ENCODE peak calls at places on chromosome 17, in nine cellular contexts. One of them, this sample, is unnamed.
A peak's percentile ranks its signal among the peaks of the same experiment; 100 is the strongest.

GRCh38 chr17:2965621-2966275 is 97.7 kb downstream of the OR1D5 start:
- DNase-seq in NCI-H1417: no peak
- DNase-seq in SK-N-DZ: no peak
- DNase-seq in cardiac muscle cell: peak; percentile 22
- DNase-seq in NCI-H460: no peak
- DNase-seq in ACHN: peak; percentile 25
- DNase-seq in NCI-H1694 treated with DMSO at 0.1 percent for 48 hours: no peak
- DNase-seq in activated CD4-positive, CD25-positive, alpha-beta regulatory T cell treated with anti-CD3 and anti-CD28 coated beads, Interleukin-2, amount 50 U/mL, for 16 hours: no peak
- DNase-seq in iris pigment epithelial cell: peak; percentile 59
- DNase-seq in this sample: peak; percentile 76

GRCh38 chr17:19021622-19022083 is 17.1 kb upstream of the FAM83G start:
- DNase-seq in NCI-H1417: no peak
- DNase-seq in SK-N-DZ: no peak
- DNase-seq in cardiac muscle cell: no peak
- DNase-seq in NCI-H460: no peak
- DNase-seq in ACHN: peak; percentile 21
- DNase-seq in NCI-H1694 treated with DMSO at 0.1 percent for 48 hours: no peak
- DNase-seq in activated CD4-positive, CD25-positive, alpha-beta regulatory T cell treated with anti-CD3 and anti-CD28 coated beads, Interleukin-2, amount 50 U/mL, for 16 hours: no peak
- DNase-seq in iris pigment epithelial cell: no peak
- DNase-seq in this sample: no peak

GRCh38 chr17:18002171-18002570 is 29.5 kb downstream of the DRC3 start:
- DNase-seq in NCI-H1417: no peak
- DNase-seq in SK-N-DZ: no peak
- DNase-seq in cardiac muscle cell: no peak
- DNase-seq in NCI-H460: no peak
- DNase-seq in ACHN: no peak
- DNase-seq in NCI-H1694 treated with DMSO at 0.1 percent for 48 hours: peak; percentile 56
- DNase-seq in activated CD4-positive, CD25-positive, alpha-beta regulatory T cell treated with anti-CD3 and anti-CD28 coated beads, Interleukin-2, amount 50 U/mL, for 16 hours: no peak
- DNase-seq in iris pigment epithelial cell: no peak
- DNase-seq in this sample: peak; percentile 7

GRCh38 chr17:45240905-45241314 is 19.2 kb downstream of the FMNL1 start:
- DNase-seq in NCI-H1417: no peak
- DNase-seq in SK-N-DZ: no peak
- DNase-seq in cardiac muscle cell: no peak
- DNase-seq in NCI-H460: no peak
- DNase-seq in ACHN: no peak
- DNase-seq in NCI-H1694 treated with DMSO at 0.1 percent for 48 hours: no peak
- DNase-seq in activated CD4-positive, CD25-positive, alpha-beta regulatory T cell treated with anti-CD3 and anti-CD28 coated beads, Interleukin-2, amount 50 U/mL, for 16 hours: no peak
- DNase-seq in iris pigment epithelial cell: no peak
- DNase-seq in this sample: no peak

GRCh38 chr17:42153919-42154491 is 784 bp downstream of the RAB5C start:
- DNase-seq in NCI-H1417: peak; percentile 44
- DNase-seq in SK-N-DZ: no peak
- DNase-seq in cardiac muscle cell: no peak
- DNase-seq in NCI-H460: no peak
- DNase-seq in ACHN: peak; percentile 33
- DNase-seq in NCI-H1694 treated with DMSO at 0.1 percent for 48 hours: no peak
- DNase-seq in activated CD4-positive, CD25-positive, alpha-beta regulatory T cell treated with anti-CD3 and anti-CD28 coated beads, Interleukin-2, amount 50 U/mL, for 16 hours: no peak
- DNase-seq in iris pigment epithelial cell: peak; percentile 49
- DNase-seq in this sample: peak; percentile 15

GRCh38 chr17:80859004-80859941 is 132.4 kb upstream of the CHMP6 start:
- DNase-seq in NCI-H1417: no peak
- DNase-seq in SK-N-DZ: no peak
- DNase-seq in cardiac muscle cell: peak; percentile 21
- DNase-seq in NCI-H460: no peak
- DNase-seq in ACHN: peak; percentile 95
- DNase-seq in NCI-H1694 treated with DMSO at 0.1 percent for 48 hours: peak; percentile 57
- DNase-seq in activated CD4-positive, CD25-positive, alpha-beta regulatory T cell treated with anti-CD3 and anti-CD28 coated beads, Interleukin-2, amount 50 U/mL, for 16 hours: no peak
- DNase-seq in iris pigment epithelial cell: peak; percentile 85
- DNase-seq in this sample: peak; percentile 77

GRCh38 chr17:273994-274832 is 78.4 kb downstream of the RPH3AL start:
- DNase-seq in NCI-H1417: no peak
- DNase-seq in SK-N-DZ: no peak
- DNase-seq in cardiac muscle cell: no peak
- DNase-seq in NCI-H460: no peak
- DNase-seq in ACHN: no peak
- DNase-seq in NCI-H1694 treated with DMSO at 0.1 percent for 48 hours: no peak
- DNase-seq in activated CD4-positive, CD25-positive, alpha-beta regulatory T cell treated with anti-CD3 and anti-CD28 coated beads, Interleukin-2, amount 50 U/mL, for 16 hours: no peak
- DNase-seq in iris pigment epithelial cell: no peak
- DNase-seq in this sample: no peak

GRCh38 chr17:43627657-43628650 is 33.8 kb downstream of the MEOX1 start:
- DNase-seq in NCI-H1417: no peak
- DNase-seq in SK-N-DZ: no peak
- DNase-seq in cardiac muscle cell: peak; percentile 22
- DNase-seq in NCI-H460: no peak
- DNase-seq in ACHN: no peak
- DNase-seq in NCI-H1694 treated with DMSO at 0.1 percent for 48 hours: no peak
- DNase-seq in activated CD4-positive, CD25-positive, alpha-beta regulatory T cell treated with anti-CD3 and anti-CD28 coated beads, Interleukin-2, amount 50 U/mL, for 16 hours: no peak
- DNase-seq in iris pigment epithelial cell: no peak
- DNase-seq in this sample: no peak

GRCh38 chr17:7814969-7815368 is 19.0 kb upstream of the KDM6B start:
- DNase-seq in NCI-H1417: no peak
- DNase-seq in SK-N-DZ: no peak
- DNase-seq in cardiac muscle cell: no peak
- DNase-seq in NCI-H460: no peak
- DNase-seq in ACHN: no peak
- DNase-seq in NCI-H1694 treated with DMSO at 0.1 percent for 48 hours: no peak
- DNase-seq in activated CD4-positive, CD25-positive, alpha-beta regulatory T cell treated with anti-CD3 and anti-CD28 coated beads, Interleukin-2, amount 50 U/mL, for 16 hours: no peak
- DNase-seq in iris pigment epithelial cell: no peak
- DNase-seq in this sample: no peak

GRCh38 chr17:33369149-33369548 is 76.1 kb upstream of the ASIC2 start:
- DNase-seq in NCI-H1417: no peak
- DNase-seq in SK-N-DZ: no peak
- DNase-seq in cardiac muscle cell: no peak
- DNase-seq in NCI-H460: no peak
- DNase-seq in ACHN: no peak
- DNase-seq in NCI-H1694 treated with DMSO at 0.1 percent for 48 hours: no peak
- DNase-seq in activated CD4-positive, CD25-positive, alpha-beta regulatory T cell treated with anti-CD3 and anti-CD28 coated beads, Interleukin-2, amount 50 U/mL, for 16 hours: no peak
- DNase-seq in iris pigment epithelial cell: no peak
- DNase-seq in this sample: peak; percentile 19

GRCh38 chr17:55172612-55173011 is 92.1 kb upstream of the HLF start:
- DNase-seq in NCI-H1417: no peak
- DNase-seq in SK-N-DZ: no peak
- DNase-seq in cardiac muscle cell: no peak
- DNase-seq in NCI-H460: no peak
- DNase-seq in ACHN: no peak
- DNase-seq in NCI-H1694 treated with DMSO at 0.1 percent for 48 hours: no peak
- DNase-seq in activated CD4-positive, CD25-positive, alpha-beta regulatory T cell treated with anti-CD3 and anti-CD28 coated beads, Interleukin-2, amount 50 U/mL, for 16 hours: no peak
- DNase-seq in iris pigment epithelial cell: no peak
- DNase-seq in this sample: peak; percentile 96

GRCh38 chr17:37476431-37477130 is 13.1 kb upstream of the DUSP14 start:
- DNase-seq in NCI-H1417: no peak
- DNase-seq in SK-N-DZ: peak; percentile 57
- DNase-seq in cardiac muscle cell: no peak
- DNase-seq in NCI-H460: no peak
- DNase-seq in ACHN: no peak
- DNase-seq in NCI-H1694 treated with DMSO at 0.1 percent for 48 hours: peak; percentile 97
- DNase-seq in activated CD4-positive, CD25-positive, alpha-beta regulatory T cell treated with anti-CD3 and anti-CD28 coated beads, Interleukin-2, amount 50 U/mL, for 16 hours: no peak
- DNase-seq in iris pigment epithelial cell: peak; percentile 34
- DNase-seq in this sample: peak; percentile 78

GRCh38 chr17:38476549-38476948 is 48.3 kb downstream of the ARHGAP23 start:
- DNase-seq in NCI-H1417: no peak
- DNase-seq in SK-N-DZ: no peak
- DNase-seq in cardiac muscle cell: no peak
- DNase-seq in NCI-H460: no peak
- DNase-seq in ACHN: no peak
- DNase-seq in NCI-H1694 treated with DMSO at 0.1 percent for 48 hours: no peak
- DNase-seq in activated CD4-positive, CD25-positive, alpha-beta regulatory T cell treated with anti-CD3 and anti-CD28 coated beads, Interleukin-2, amount 50 U/mL, for 16 hours: no peak
- DNase-seq in iris pigment epithelial cell: peak; percentile 25
- DNase-seq in this sample: no peak

GRCh38 chr17:73293480-73293911 is 18.3 kb downstream of the CDC42EP4 start:
- DNase-seq in NCI-H1417: no peak
- DNase-seq in SK-N-DZ: no peak
- DNase-seq in cardiac muscle cell: no peak
- DNase-seq in NCI-H460: no peak
- DNase-seq in ACHN: peak; percentile 93
- DNase-seq in NCI-H1694 treated with DMSO at 0.1 percent for 48 hours: no peak
- DNase-seq in activated CD4-positive, CD25-positive, alpha-beta regulatory T cell treated with anti-CD3 and anti-CD28 coated beads, Interleukin-2, amount 50 U/mL, for 16 hours: no peak
- DNase-seq in iris pigment epithelial cell: peak; percentile 75
- DNase-seq in this sample: peak; percentile 75

GRCh38 chr17:73104450-73104849 is 12.0 kb upstream of the SLC39A11 start:
- DNase-seq in NCI-H1417: no peak
- DNase-seq in SK-N-DZ: no peak
- DNase-seq in cardiac muscle cell: no peak
- DNase-seq in NCI-H460: no peak
- DNase-seq in ACHN: no peak
- DNase-seq in NCI-H1694 treated with DMSO at 0.1 percent for 48 hours: no peak
- DNase-seq in activated CD4-positive, CD25-positive, alpha-beta regulatory T cell treated with anti-CD3 and anti-CD28 coated beads, Interleukin-2, amount 50 U/mL, for 16 hours: no peak
- DNase-seq in iris pigment epithelial cell: no peak
- DNase-seq in this sample: no peak

GRCh38 chr17:6560496-6560895 is 4.1 kb upstream of the PITPNM3 start:
- DNase-seq in NCI-H1417: no peak
- DNase-seq in SK-N-DZ: no peak
- DNase-seq in cardiac muscle cell: no peak
- DNase-seq in NCI-H460: no peak
- DNase-seq in ACHN: no peak
- DNase-seq in NCI-H1694 treated with DMSO at 0.1 percent for 48 hours: no peak
- DNase-seq in activated CD4-positive, CD25-positive, alpha-beta regulatory T cell treated with anti-CD3 and anti-CD28 coated beads, Interleukin-2, amount 50 U/mL, for 16 hours: no peak
- DNase-seq in iris pigment epithelial cell: no peak
- DNase-seq in this sample: no peak

GRCh38 chr17:51015145-51015558 is 105.5 kb downstream of the SPAG9 start:
- DNase-seq in NCI-H1417: peak; percentile 53
- DNase-seq in SK-N-DZ: no peak
- DNase-seq in cardiac muscle cell: no peak
- DNase-seq in NCI-H460: no peak
- DNase-seq in ACHN: no peak
- DNase-seq in NCI-H1694 treated with DMSO at 0.1 percent for 48 hours: peak; percentile 66
- DNase-seq in activated CD4-positive, CD25-positive, alpha-beta regulatory T cell treated with anti-CD3 and anti-CD28 coated beads, Interleukin-2, amount 50 U/mL, for 16 hours: no peak
- DNase-seq in iris pigment epithelial cell: peak; percentile 23
- DNase-seq in this sample: no peak

GRCh38 chr17:4433515-4434031 is at the start of gene SPNS3:
- DNase-seq in NCI-H1417: no peak
- DNase-seq in SK-N-DZ: no peak
- DNase-seq in cardiac muscle cell: no peak
- DNase-seq in NCI-H460: no peak
- DNase-seq in ACHN: no peak
- DNase-seq in NCI-H1694 treated with DMSO at 0.1 percent for 48 hours: no peak
- DNase-seq in activated CD4-positive, CD25-positive, alpha-beta regulatory T cell treated with anti-CD3 and anti-CD28 coated beads, Interleukin-2, amount 50 U/mL, for 16 hours: no peak
- DNase-seq in iris pigment epithelial cell: no peak
- DNase-seq in this sample: no peak

GRCh38 chr17:73138541-73139138 is 26.2 kb upstream of the SSTR2 start:
- DNase-seq in NCI-H1417: peak; percentile 54
- DNase-seq in SK-N-DZ: no peak
- DNase-seq in cardiac muscle cell: peak; percentile 20
- DNase-seq in NCI-H460: no peak
- DNase-seq in ACHN: no peak
- DNase-seq in NCI-H1694 treated with DMSO at 0.1 percent for 48 hours: peak; percentile 23
- DNase-seq in activated CD4-positive, CD25-positive, alpha-beta regulatory T cell treated with anti-CD3 and anti-CD28 coated beads, Interleukin-2, amount 50 U/mL, for 16 hours: no peak
- DNase-seq in iris pigment epithelial cell: no peak
- DNase-seq in this sample: no peak

GRCh38 chr17:8226536-8227237 is 16.3 kb upstream of the AURKB start:
- DNase-seq in NCI-H1417: no peak
- DNase-seq in SK-N-DZ: peak; percentile 85
- DNase-seq in cardiac muscle cell: peak; percentile 80
- DNase-seq in NCI-H460: peak; percentile 95
- DNase-seq in ACHN: peak; percentile 94
- DNase-seq in NCI-H1694 treated with DMSO at 0.1 percent for 48 hours: peak; percentile 96
- DNase-seq in activated CD4-positive, CD25-positive, alpha-beta regulatory T cell treated with anti-CD3 and anti-CD28 coated beads, Interleukin-2, amount 50 U/mL, for 16 hours: no peak
- DNase-seq in iris pigment epithelial cell: peak; percentile 84
- DNase-seq in this sample: peak; percentile 83

GRCh38 chr17:74858672-74859438 is 830 bp downstream of the GRIN2C start:
- DNase-seq in NCI-H1417: no peak
- DNase-seq in SK-N-DZ: no peak
- DNase-seq in cardiac muscle cell: no peak
- DNase-seq in NCI-H460: no peak
- DNase-seq in ACHN: no peak
- DNase-seq in NCI-H1694 treated with DMSO at 0.1 percent for 48 hours: no peak
- DNase-seq in activated CD4-positive, CD25-positive, alpha-beta regulatory T cell treated with anti-CD3 and anti-CD28 coated beads, Interleukin-2, amount 50 U/mL, for 16 hours: no peak
- DNase-seq in iris pigment epithelial cell: no peak
- DNase-seq in this sample: no peak

GRCh38 chr17:12438813-12439586 is 226.7 kb upstream of the MYOCD start:
- DNase-seq in NCI-H1417: no peak
- DNase-seq in SK-N-DZ: peak; percentile 55
- DNase-seq in cardiac muscle cell: no peak
- DNase-seq in NCI-H460: no peak
- DNase-seq in ACHN: no peak
- DNase-seq in NCI-H1694 treated with DMSO at 0.1 percent for 48 hours: no peak
- DNase-seq in activated CD4-positive, CD25-positive, alpha-beta regulatory T cell treated with anti-CD3 and anti-CD28 coated beads, Interleukin-2, amount 50 U/mL, for 16 hours: no peak
- DNase-seq in iris pigment epithelial cell: no peak
- DNase-seq in this sample: no peak

GRCh38 chr17:33109331-33110072 is 117.9 kb downstream of the SPACA3 start:
- DNase-seq in NCI-H1417: no peak
- DNase-seq in SK-N-DZ: no peak
- DNase-seq in cardiac muscle cell: no peak
- DNase-seq in NCI-H460: no peak
- DNase-seq in ACHN: no peak
- DNase-seq in NCI-H1694 treated with DMSO at 0.1 percent for 48 hours: no peak
- DNase-seq in activated CD4-positive, CD25-positive, alpha-beta regulatory T cell treated with anti-CD3 and anti-CD28 coated beads, Interleukin-2, amount 50 U/mL, for 16 hours: no peak
- DNase-seq in iris pigment epithelial cell: no peak
- DNase-seq in this sample: no peak

GRCh38 chr17:50057521-50057991 is 1.6 kb downstream of the ITGA3 start:
- DNase-seq in NCI-H1417: no peak
- DNase-seq in SK-N-DZ: no peak
- DNase-seq in cardiac muscle cell: no peak
- DNase-seq in NCI-H460: no peak
- DNase-seq in ACHN: no peak
- DNase-seq in NCI-H1694 treated with DMSO at 0.1 percent for 48 hours: no peak
- DNase-seq in activated CD4-positive, CD25-positive, alpha-beta regulatory T cell treated with anti-CD3 and anti-CD28 coated beads, Interleukin-2, amount 50 U/mL, for 16 hours: no peak
- DNase-seq in iris pigment epithelial cell: no peak
- DNase-seq in this sample: no peak

GRCh38 chr17:36846410-36847292 is 90.6 kb upstream of the LHX1 start:
- DNase-seq in NCI-H1417: no peak
- DNase-seq in SK-N-DZ: no peak
- DNase-seq in cardiac muscle cell: no peak
- DNase-seq in NCI-H460: no peak
- DNase-seq in ACHN: no peak
- DNase-seq in NCI-H1694 treated with DMSO at 0.1 percent for 48 hours: no peak
- DNase-seq in activated CD4-positive, CD25-positive, alpha-beta regulatory T cell treated with anti-CD3 and anti-CD28 coated beads, Interleukin-2, amount 50 U/mL, for 16 hours: no peak
- DNase-seq in iris pigment epithelial cell: no peak
- DNase-seq in this sample: no peak

GRCh38 chr17:27825459-27825858 is 25.1 kb upstream of the NOS2 start:
- DNase-seq in NCI-H1417: no peak
- DNase-seq in SK-N-DZ: no peak
- DNase-seq in cardiac muscle cell: no peak
- DNase-seq in NCI-H460: no peak
- DNase-seq in ACHN: no peak
- DNase-seq in NCI-H1694 treated with DMSO at 0.1 percent for 48 hours: no peak
- DNase-seq in activated CD4-positive, CD25-positive, alpha-beta regulatory T cell treated with anti-CD3 and anti-CD28 coated beads, Interleukin-2, amount 50 U/mL, for 16 hours: no peak
- DNase-seq in iris pigment epithelial cell: no peak
- DNase-seq in this sample: no peak

GRCh38 chr17:72118588-72119279 is 2.1 kb upstream of the SOX9 start:
- DNase-seq in NCI-H1417: peak; percentile 76
- DNase-seq in SK-N-DZ: peak; percentile 71
- DNase-seq in cardiac muscle cell: peak; percentile 85
- DNase-seq in NCI-H460: peak; percentile 74
- DNase-seq in ACHN: peak; percentile 72
- DNase-seq in NCI-H1694 treated with DMSO at 0.1 percent for 48 hours: peak; percentile 57
- DNase-seq in activated CD4-positive, CD25-positive, alpha-beta regulatory T cell treated with anti-CD3 and anti-CD28 coated beads, Interleukin-2, amount 50 U/mL, for 16 hours: no peak
- DNase-seq in iris pigment epithelial cell: peak; percentile 74
- DNase-seq in this sample: peak; percentile 73

GRCh38 chr17:28240688-28241340 is 78.2 kb upstream of the TMEM97 start:
- DNase-seq in NCI-H1417: no peak
- DNase-seq in SK-N-DZ: no peak
- DNase-seq in cardiac muscle cell: no peak
- DNase-seq in NCI-H460: no peak
- DNase-seq in ACHN: no peak
- DNase-seq in NCI-H1694 treated with DMSO at 0.1 percent for 48 hours: no peak
- DNase-seq in activated CD4-positive, CD25-positive, alpha-beta regulatory T cell treated with anti-CD3 and anti-CD28 coated beads, Interleukin-2, amount 50 U/mL, for 16 hours: no peak
- DNase-seq in iris pigment epithelial cell: no peak
- DNase-seq in this sample: no peak